ENCODE peak calls at places on chromosomes 6 and 20, in four cellular contexts. H is colonic mucosa, D is kidney, N is tibial nerve. E is an unnamed sample.

GRCh38 chr6:166029506-166029905 is 138.1 kb downstream of the TBXT start:
- DNase-seq in H (no peak), D (no peak), N (no peak), E (no peak)

GRCh38 chr20:44728835-44729342 is 13.7 kb downstream of the CCN5 start:
- DNase-seq in H (no peak), D (peak), N (peak), E (no peak)

GRCh38 chr6:18147160-18147559 is 7.7 kb downstream of the TPMT start:
- DNase-seq in H (peak), D (no peak), N (no peak), E (no peak)

GRCh38 chr20:45783656-45784294 is 7.9 kb downstream of the WFDC3 start:
- DNase-seq in H (peak), D (no peak), N (no peak), E (no peak)

GRCh38 chr6:11424395-11425050 is 113.0 kb upstream of the TMEM170B start:
- DNase-seq in H (no peak), D (peak), N (no peak), E (no peak)

GRCh38 chr6:167314180-167314821 is 10.6 kb upstream of the TTLL2 start:
- DNase-seq in H (no peak), D (no peak), N (no peak), E (no peak)

GRCh38 chr6:2630362-2630761 is 120.4 kb downstream of the MYLK4 start:
- DNase-seq in H (no peak), D (no peak), N (peak), E (no peak)

GRCh38 chr6:90149280-90149679 is 147.4 kb downstream of the BACH2 start:
- DNase-seq in H (no peak), D (no peak), N (no peak), E (no peak)

GRCh38 chr6:128754658-128755256 is 128.2 kb upstream of the LAMA2 start:
- DNase-seq in H (no peak), D (no peak), N (no peak), E (no peak)

GRCh38 chr6:133623065-133623464 is 265.8 kb upstream of the TCF21 start:
- DNase-seq in H (peak), D (no peak), N (peak), E (no peak)

GRCh38 chr6:133945158-133945557 is 7.9 kb upstream of the TBPL1 start:
- DNase-seq in H (no peak), D (no peak), N (no peak), E (no peak)

GRCh38 chr20:58023781-58024180 is 204.7 kb downstream of the ANKRD60 start:
- DNase-seq in H (no peak), D (no peak), N (no peak), E (no peak)

GRCh38 chr20:58025233-58025632 is 203.2 kb downstream of the ANKRD60 start:
- DNase-seq in H (peak), D (peak), N (no peak), E (no peak)

GRCh38 chr20:58024241-58024721 is 204.2 kb downstream of the ANKRD60 start:
- DNase-seq in H (peak), D (peak), N (no peak), E (no peak)

GRCh38 chr20:58026361-58026760 is 202.1 kb downstream of the ANKRD60 start:
- DNase-seq in H (no peak), D (no peak), N (no peak), E (no peak)

GRCh38 chr20:58028123-58028522 is 200.3 kb downstream of the ANKRD60 start:
- DNase-seq in H (peak), D (no peak), N (no peak), E (no peak)
- TF ChIP-seq CTCF in H (no peak), D (peak), N (no peak), E (no peak)

GRCh38 chr6:106966229-106966628 is 8.3 kb downstream of the CD24 start:
- DNase-seq in H (no peak), D (no peak), N (no peak), E (no peak)
- TF ChIP-seq CTCF in H (no peak), D (no peak), N (no peak), E (no peak)

GRCh38 chr6:45614488-45615285 is 237.0 kb upstream of the SUPT3H start:
- DNase-seq in H (no peak), D (no peak), N (no peak), E (no peak)

GRCh38 chr6:45610832-45611231 is 233.1 kb upstream of the SUPT3H start:
- DNase-seq in H (no peak), D (no peak), N (no peak), E (no peak)

GRCh38 chr6:45616209-45616608 is 238.5 kb upstream of the SUPT3H start:
- DNase-seq in H (no peak), D (no peak), N (no peak), E (no peak)

GRCh38 chr6:45611502-45611901 is 233.8 kb upstream of the SUPT3H start:
- DNase-seq in H (peak), D (no peak), N (no peak), E (no peak)

GRCh38 chr6:45613678-45614077 is 235.9 kb upstream of the SUPT3H start:
- DNase-seq in H (peak), D (peak), N (peak), E (no peak)
- TF ChIP-seq CTCF in H (no peak), D (no peak), N (no peak), E (no peak)

GRCh38 chr6:84569882-84570281 is 194.5 kb downstream of the TBX18 start:
- DNase-seq in H (no peak), D (no peak), N (no peak), E (no peak)

GRCh38 chr6:84568971-84569370 is 195.4 kb downstream of the TBX18 start:
- DNase-seq in H (no peak), D (no peak), N (no peak), E (no peak)
- TF ChIP-seq CTCF in H (no peak), D (no peak), N (no peak), E (no peak)

DNA sequence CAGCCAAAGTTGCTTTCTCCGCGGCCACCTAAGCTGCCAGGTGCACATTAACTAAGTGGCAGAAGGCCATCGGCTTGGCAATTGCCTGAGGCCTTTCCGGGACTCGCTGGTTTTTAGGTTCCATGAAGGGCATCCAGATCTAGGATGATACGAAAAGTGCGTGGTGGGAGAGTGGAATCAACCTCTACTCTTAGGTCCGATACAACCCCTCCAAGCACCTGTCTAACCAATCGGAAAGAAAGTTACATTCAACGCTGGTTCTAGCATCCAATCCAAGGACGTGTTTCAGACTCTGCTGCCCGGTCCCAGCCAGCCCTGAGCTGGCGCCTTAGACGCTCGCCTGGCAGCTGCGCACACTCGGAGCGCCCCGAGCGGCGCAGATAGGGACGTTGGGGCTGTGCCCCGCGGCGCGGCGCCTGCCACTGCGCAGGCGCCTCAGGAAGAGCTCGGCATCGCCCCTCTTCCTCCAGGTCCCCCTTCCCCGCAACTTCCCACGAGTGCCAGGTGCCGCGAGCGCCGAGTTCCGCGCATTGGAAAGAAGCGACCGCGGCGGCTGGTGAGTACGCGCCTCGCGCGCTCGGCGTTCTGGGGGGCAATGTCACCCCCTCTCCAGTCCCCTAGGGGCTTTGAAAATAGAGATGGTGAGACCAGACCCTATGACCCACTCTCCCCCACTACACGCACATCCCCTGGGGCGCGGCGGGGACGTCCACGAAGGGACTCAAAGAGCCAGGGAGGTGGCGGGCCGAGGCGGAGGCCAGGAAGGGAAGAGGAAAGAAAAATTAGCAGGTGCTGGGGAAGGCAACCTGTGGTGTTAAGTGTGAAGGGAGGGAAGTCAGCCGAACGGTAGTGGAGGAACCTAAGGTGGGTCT is at the start of gene ENPP4:
- DNase-seq in H (peak), D (peak), N (peak), E (peak)
- TF ChIP-seq CTCF in H (no peak), D (no peak), N (no peak), E (no peak)

DNA sequence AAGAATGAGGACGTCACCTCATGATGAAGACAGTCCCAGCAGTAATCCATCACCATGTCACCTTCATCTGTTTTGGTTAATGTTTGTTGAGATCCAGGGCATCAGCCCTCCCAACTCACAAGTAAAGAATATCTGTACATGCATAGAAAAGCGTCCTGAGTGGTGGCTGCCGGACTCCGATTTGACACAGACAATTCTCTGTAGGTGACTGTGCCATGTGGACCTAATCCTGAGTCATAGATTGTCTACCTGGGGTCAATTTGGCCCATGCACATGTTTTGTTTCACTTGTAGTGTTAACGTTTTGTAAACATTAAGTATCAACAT is 168.4 kb upstream of the UST start:
- DNase-seq in H (no peak), D (no peak), N (no peak), E (no peak)
- TF ChIP-seq CTCF in H (peak), D (no peak), N (no peak), E (no peak)

GRCh38 chr6:127464881-127465459 is 5.8 kb upstream of the KIAA0408 start:
- DNase-seq in H (peak), D (no peak), N (peak), E (no peak)
- TF ChIP-seq CTCF in H (peak), D (peak), N (peak), E (peak)

E was measured in omental fat pad.